ENCODE peak calls at places on chromosomes 16 and 17, in ten cellular contexts. T is BJ, I is transverse colon, H is OCI-LY7, B is heart right ventricle, Q is stomach, P is A549, V is pancreas, F is AG10803, N is mammary epithelial cell. Y is an unnamed sample.

GRCh38 chr16:16052916-16053315 is 103.5 kb downstream of the ABCC1 start:
- DNase-seq in V (no peak), T (no peak), P (no peak), I (no peak), N (no peak), B (no peak), F (no peak), H (no peak), Q (no peak), Y (no peak)

GRCh38 chr17:35898283-35899070 is 18.3 kb upstream of the CCL5 start:
- DNase-seq in V (peak; percentile 72), Q (peak; percentile 88), F (no peak), P (no peak), I (peak; percentile 40), T (no peak), H (no peak), B (peak; percentile 19), N (no peak), Y (no peak)

GRCh38 chr16:67884684-67885083 is at the start of gene NRN1L:
- DNase-seq in F (peak; percentile 87), P (no peak), T (peak; percentile 39), B (peak; percentile 92), I (peak; percentile 83), H (no peak), N (peak; percentile 78), V (peak; percentile 72), Q (peak; percentile 89), Y (peak; percentile 69)

GRCh38 chr16:48911700-48912099 is 301.7 kb upstream of the N4BP1 start:
- DNase-seq in P (no peak), Q (no peak), T (no peak), H (no peak), B (no peak), V (no peak), I (no peak), N (no peak), F (peak; percentile 5), Y (no peak)

GRCh38 chr17:10305336-10306096 is 67.3 kb downstream of the MYH13 start:
- DNase-seq in F (no peak), T (no peak), Q (no peak), N (no peak), V (no peak), P (no peak), I (no peak), H (no peak), B (no peak), Y (no peak)

GRCh38 chr16:10569629-10570028 is 10.8 kb downstream of the EMP2 start:
- DNase-seq in F (no peak), V (no peak), Q (no peak), H (no peak), T (no peak), P (no peak), I (no peak), B (no peak), N (no peak), Y (no peak)

GRCh38 chr16:28936784-28937155 is 5.0 kb downstream of the CD19 start:
- DNase-seq in N (no peak), T (no peak), H (no peak), Q (no peak), P (no peak), F (no peak), V (no peak), I (no peak), B (no peak), Y (no peak)

GRCh38 chr17:36008998-36009665 is 7.8 kb upstream of the CCL15 start:
- DNase-seq in H (peak; percentile 24), P (no peak), V (no peak), I (no peak), N (peak; percentile 7), Q (no peak), B (no peak), T (no peak), F (no peak), Y (no peak)

GRCh38 chr16:89363621-89364393 is 126.6 kb downstream of the ANKRD11 start:
- DNase-seq in P (peak; percentile 65), B (no peak), T (no peak), N (peak; percentile 73), V (no peak), Q (peak; percentile 56), I (peak; percentile 51), H (no peak), F (peak; percentile 68), Y (peak; percentile 59)

GRCh38 chr16:75097941-75098897 is 18.4 kb downstream of the LDHD start:
- DNase-seq in F (no peak), I (no peak), H (no peak), B (no peak), N (no peak), T (no peak), Q (peak; percentile 47), V (no peak), P (no peak), Y (no peak)

GRCh38 chr16:79360267-79360666 is 240.3 kb downstream of the MAF start:
- DNase-seq in B (no peak), Q (peak; percentile 32), I (no peak), V (no peak), H (no peak), N (peak; percentile 20), T (no peak), P (no peak), F (no peak), Y (no peak)

GRCh38 chr16:68445458-68445857 is 2.9 kb downstream of the SMPD3 start:
- DNase-seq in P (peak; percentile 41), N (peak; percentile 58), I (peak; percentile 64), V (no peak), Q (peak; percentile 70), H (peak; percentile 79), T (no peak), B (no peak), F (no peak), Y (no peak)

GRCh38 chr16:85225721-85226120 is 113.4 kb upstream of the CIBAR2 start:
- DNase-seq in N (no peak), Q (no peak), P (no peak), I (no peak), H (no peak), T (no peak), F (no peak), V (no peak), B (no peak), Y (no peak)
- TF ChIP-seq CTCF in N (no peak), Q (no peak), P (no peak), I (no peak), H (no peak), T (no peak), F (no peak), V (no peak), B (no peak), Y (no peak)

DNA sequence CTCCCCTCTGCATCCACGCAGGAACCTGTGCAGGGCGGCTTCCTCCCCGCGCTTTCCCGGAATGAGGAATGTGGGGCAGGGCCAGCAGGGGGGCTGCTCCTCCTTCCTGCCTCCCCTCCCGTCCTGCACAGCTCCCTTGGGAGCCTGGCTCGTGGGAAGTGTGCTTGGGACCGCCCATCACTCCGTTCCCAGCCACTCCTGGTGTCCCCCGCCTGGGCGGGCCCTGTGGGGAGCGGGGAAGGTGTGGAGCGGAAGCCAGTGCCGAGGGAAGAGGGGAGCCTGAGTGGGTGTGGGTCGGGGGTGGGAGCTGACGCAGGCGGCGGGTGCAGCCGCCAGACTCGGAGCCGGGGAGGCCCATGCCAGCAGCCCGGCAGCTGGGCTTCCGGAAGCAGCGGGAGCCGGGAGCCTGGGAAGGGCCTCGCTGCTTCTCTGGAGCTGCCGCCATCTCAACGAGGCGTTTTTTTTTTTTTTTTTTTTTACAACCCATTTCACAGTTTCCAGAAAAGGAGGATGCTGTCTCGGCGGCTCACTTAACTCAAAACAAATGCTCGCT is 24.2 kb downstream of the BAHCC1 start:
- DNase-seq in I (peak; percentile 82), T (peak; percentile 78), P (peak; percentile 92), N (peak; percentile 52), F (peak; percentile 96), B (peak; percentile 93), Q (peak; percentile 84), H (no peak), V (peak; percentile 86), Y (peak; percentile 49)
- H3K4me3 ChIP-seq in I (peak overlapping the region; percentile 9), T (peak overlapping the region; percentile 24), P (peak overlapping the region; percentile 38), N (peak overlapping the region; percentile 31), F (peak overlapping the region; percentile 45), B (peak overlapping the region; percentile 17), Q (peak overlapping the region; percentile 14), H (no peak overlapping the region), V (no peak overlapping the region), Y (no peak overlapping the region)

GRCh38 chr17:65586899-65587298 is 25.5 kb upstream of the AXIN2 start:
- DNase-seq in F (no peak), V (no peak), N (no peak), B (no peak), T (no peak), Q (no peak), I (no peak), P (no peak), H (no peak), Y (no peak)

GRCh38 chr17:65589321-65589720 is 27.9 kb upstream of the AXIN2 start:
- DNase-seq in F (peak; percentile 57), H (no peak), V (no peak), P (no peak), B (no peak), I (no peak), N (no peak), T (no peak), Q (no peak), Y (no peak)

GRCh38 chr17:65584604-65585521 is 23.4 kb upstream of the AXIN2 start:
- DNase-seq in B (peak; percentile 44), T (no peak), P (no peak), N (no peak), H (no peak), V (peak; percentile 62), I (no peak), Q (no peak), F (peak; percentile 58), Y (no peak)

GRCh38 chr17:65587602-65588193 is 26.2 kb upstream of the AXIN2 start:
- DNase-seq in H (no peak), P (no peak), Q (no peak), F (peak; percentile 31), V (no peak), I (no peak), B (no peak), T (no peak), N (no peak), Y (no peak)

GRCh38 chr17:65588194-65588808 is 26.9 kb upstream of the AXIN2 start:
- DNase-seq in Q (peak; percentile 77), F (no peak), I (peak; percentile 78), T (no peak), B (peak; percentile 43), H (peak; percentile 9), V (no peak), N (no peak), P (peak; percentile 70), Y (no peak)
- TF ChIP-seq CTCF in Q (no peak), F (no peak), I (peak; percentile 72), T (no peak), B (no peak), H (peak; percentile 26), V (peak; percentile 20), N (no peak), P (no peak), Y (no peak)

DNA sequence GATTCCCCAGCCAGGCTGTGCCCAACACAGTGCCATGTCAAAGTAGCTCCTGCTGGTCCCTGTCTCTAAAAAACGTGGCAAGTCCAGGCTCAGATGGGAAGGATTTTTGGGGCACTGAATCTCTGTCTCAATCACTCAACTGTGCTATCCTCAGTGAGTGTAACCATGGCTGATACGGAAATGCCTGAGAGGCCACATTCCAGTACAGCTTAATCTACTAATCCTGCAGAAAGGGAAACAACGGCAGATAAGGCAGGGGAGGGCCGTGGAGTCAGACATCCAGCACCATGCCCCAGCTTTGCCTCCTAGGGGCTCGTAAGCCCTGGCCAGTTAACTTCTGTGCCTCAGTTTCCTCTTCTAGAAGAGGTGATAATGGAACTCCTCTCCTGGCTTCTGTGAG is 251.7 kb downstream of the CPPED1 start:
- DNase-seq in I (no peak), T (no peak), N (no peak), Q (no peak), H (no peak), P (no peak), B (no peak), F (no peak), V (no peak), Y (no peak)
- H3K4me3 ChIP-seq in I (no peak overlapping the region), T (no peak overlapping the region), N (no peak overlapping the region), Q (no peak overlapping the region), H (peak overlapping the region; percentile 6), P (no peak overlapping the region), B (no peak overlapping the region), F (no peak overlapping the region), V (no peak overlapping the region), Y (no peak overlapping the region)

Y was measured in astrocyte of the cerebellum.